ENCODE peak calls at places on chromosomes 11 and 22, in four cellular contexts. E is Karpas-422, S is PC-3, H is fibroblast of lung. Y is an unnamed sample.

GRCh38 chr11:46120711-46121327 is 435 bp downstream of the PHF21A start:
- DNase-seq in H (peak), S (no peak), E (peak), Y (no peak)

GRCh38 chr22:44037519-44038370 is 13.6 kb downstream of the PARVB start:
- DNase-seq in H (peak), E (no peak), S (peak), Y (peak)

GRCh38 chr11:66353762-66354161 is 6.3 kb upstream of the B4GAT1 start:
- DNase-seq in S (no peak), H (no peak), E (no peak), Y (no peak)

GRCh38 chr22:37790234-37790633 is 17.5 kb upstream of the GCAT start:
- DNase-seq in S (no peak), E (no peak), H (no peak), Y (no peak)

GRCh38 chr22:37284807-37285355 is 2.6 kb downstream of the CYTH4 start:
- DNase-seq in E (peak), S (no peak), H (no peak), Y (no peak)

GRCh38 chr11:60950933-60951610 is 904 bp downstream of the SLC15A3 start:
- DNase-seq in S (no peak), E (peak), H (no peak), Y (no peak)

GRCh38 chr11:103907548-103908455 is 128.6 kb upstream of the DDI1 start:
- DNase-seq in S (peak), H (peak), E (peak), Y (no peak)

GRCh38 chr22:17233348-17234043 is 14.3 kb upstream of the ADA2 start:
- DNase-seq in S (no peak), H (no peak), E (no peak), Y (no peak)

GRCh38 chr11:44007746-44008501 is 39.9 kb upstream of the ACCSL start:
- DNase-seq in S (peak), H (no peak), E (no peak), Y (no peak)

GRCh38 chr11:65427691-65428577 is 5.3 kb downstream of the NEAT1 start:
- DNase-seq in E (peak), S (peak), H (peak), Y (no peak)

GRCh38 chr22:47553436-47553835 is 791.0 kb downstream of the TBC1D22A start:
- DNase-seq in S (no peak), E (no peak), H (no peak), Y (no peak)

GRCh38 chr22:46390652-46391301 is 55.3 kb downstream of the TRMU start:
- DNase-seq in E (no peak), H (peak), S (peak), Y (no peak)

GRCh38 chr11:42237701-42238235 is 778.3 kb upstream of the LRRC4C start:
- DNase-seq in E (no peak), H (peak), S (peak), Y (peak)

GRCh38 chr11:110076388-110076965 is 16.7 kb upstream of the ZC3H12C start:
- DNase-seq in E (no peak), H (no peak), S (peak), Y (no peak)

GRCh38 chr11:110074499-110074898 is 18.7 kb upstream of the ZC3H12C start:
- DNase-seq in E (no peak), S (no peak), H (no peak), Y (no peak)

GRCh38 chr11:110075822-110076208 is 17.4 kb upstream of the ZC3H12C start:
- DNase-seq in E (no peak), S (no peak), H (no peak), Y (no peak)

GRCh38 chr11:110077318-110077717 is 15.9 kb upstream of the ZC3H12C start:
- DNase-seq in E (no peak), H (no peak), S (no peak), Y (no peak)

GRCh38 chr11:110075087-110075821 is 17.9 kb upstream of the ZC3H12C start:
- DNase-seq in H (no peak), S (peak), E (no peak), Y (no peak)
- H3K27ac ChIP-seq in H (no peak), S (peak), E (no peak), Y (peak)

GRCh38 chr22:42895087-42895486 is 38.0 kb upstream of the ARFGAP3 start:
- DNase-seq in S (no peak), H (no peak), E (no peak), Y (no peak)
- H3K9ac ChIP-seq in S (no peak), H (no peak), E (no peak), Y (no peak)

DNA sequence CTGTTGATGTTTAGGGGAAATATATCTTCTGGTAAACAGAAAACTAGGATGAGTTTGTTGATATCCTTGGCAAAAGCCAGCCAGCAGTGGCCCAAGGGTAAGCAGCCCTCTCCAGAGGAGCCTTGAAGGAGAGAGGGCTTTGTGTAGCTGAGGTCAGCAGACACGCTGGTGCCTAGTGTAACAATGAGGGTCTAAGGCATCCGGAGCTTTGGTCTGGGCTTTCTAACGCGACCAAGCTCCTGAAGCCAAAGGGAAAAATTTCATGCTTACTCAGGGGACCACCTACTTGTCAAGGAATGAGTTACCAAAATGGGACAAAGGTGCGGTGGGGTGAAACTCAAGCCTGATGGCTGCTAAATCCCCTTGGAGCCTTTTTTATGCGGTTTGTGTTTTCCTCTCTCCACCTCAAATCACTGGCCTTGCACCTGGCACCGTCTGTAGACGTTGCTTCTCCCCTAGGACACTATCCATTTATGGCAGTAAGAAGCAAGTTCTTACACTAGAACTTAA is 134.9 kb downstream of the DBX1 start:
- DNase-seq in E (no peak), S (no peak), H (no peak), Y (no peak)
- H3K27ac ChIP-seq in E (no peak), S (no peak), H (no peak), Y (no peak)

GRCh38 chr11:93528252-93528651 is 14.9 kb downstream of the SMCO4 start:
- DNase-seq in E (no peak), H (no peak), S (no peak), Y (no peak)

GRCh38 chr11:93530468-93530826 is 12.7 kb downstream of the SMCO4 start:
- DNase-seq in E (no peak), H (no peak), S (no peak), Y (no peak)

GRCh38 chr11:93528757-93529639 is 14.2 kb downstream of the SMCO4 start:
- DNase-seq in S (no peak), H (no peak), E (no peak), Y (no peak)

GRCh38 chr11:93532285-93532789 is 10.9 kb downstream of the SMCO4 start:
- DNase-seq in E (no peak), S (no peak), H (peak), Y (no peak)

DNA sequence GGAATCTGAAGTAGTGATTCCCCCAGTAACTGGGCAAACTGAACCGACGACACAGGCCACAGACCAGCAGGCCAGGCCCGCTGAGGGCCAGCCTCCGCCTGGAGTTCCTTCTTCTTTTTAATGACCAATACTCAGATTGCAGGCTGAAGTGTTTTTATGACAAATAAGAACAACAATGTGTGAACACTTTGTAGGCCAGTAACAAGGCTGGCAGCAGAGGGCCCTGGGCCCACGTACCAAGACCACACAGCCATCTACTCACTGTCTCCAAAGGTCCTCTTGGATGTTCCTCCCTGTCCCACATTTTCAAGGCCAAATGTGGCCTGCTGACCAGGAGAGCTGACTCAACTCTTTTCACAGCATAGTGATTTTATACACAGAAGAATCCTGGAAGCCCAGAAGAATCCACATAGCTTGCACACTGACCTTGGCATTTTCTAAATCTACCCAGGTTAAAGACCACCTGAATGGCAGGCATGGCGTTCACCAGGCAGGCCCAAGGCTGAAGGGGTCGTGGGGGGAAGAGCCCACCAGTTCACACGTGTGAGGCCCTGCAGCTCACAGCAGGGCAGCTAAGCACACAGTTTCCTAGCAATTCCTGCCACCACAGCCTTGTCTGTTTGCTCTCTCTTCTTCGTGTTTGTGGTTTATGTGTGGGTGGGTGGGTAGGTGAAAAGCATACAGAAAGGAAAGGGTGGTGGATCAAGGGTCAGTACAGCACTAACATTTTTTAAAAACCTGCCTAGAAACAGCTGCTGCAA is 13.3 kb downstream of the SMCO4 start:
- DNase-seq in H (peak), E (no peak), S (no peak), Y (no peak)
- H3K9ac ChIP-seq in H (no peak), E (no peak), S (no peak), Y (no peak)

Y was measured in keratinocyte.